ENCODE peak calls at places on chromosomes 6 and 20, in eight cellular contexts. Q, S, T, I, N, O, H and K are unnamed samples.

GRCh38 chr6:50124572-50124971 is 74.8 kb upstream of the DEFB112 start:
- DNase-seq in T (no peak), I (no peak), Q (no peak), O (no peak), S (no peak), N (no peak), H (no peak), K (no peak)

GRCh38 chr6:42471116-42471515 is 19.4 kb upstream of the TRERF1 start:
- DNase-seq in Q (no peak), S (no peak), T (no peak), H (no peak), I (no peak), N (no peak), O (no peak), K (no peak)

GRCh38 chr6:75932067-75932466 is 140.4 kb downstream of the IMPG1 start:
- DNase-seq in S (peak; percentile 16), Q (no peak), H (peak; percentile 28), I (peak; percentile 63), N (peak; percentile 9), O (no peak), T (no peak), K (no peak)

GRCh38 chr20:15113374-15113773 is 776.0 kb upstream of the FLRT3 start:
- DNase-seq in Q (no peak), O (no peak), H (no peak), T (no peak), I (no peak), S (no peak), N (no peak), K (no peak)

GRCh38 chr6:17219098-17219497 is 62.1 kb upstream of the RBM24 start:
- DNase-seq in Q (no peak), O (no peak), S (no peak), H (no peak), I (no peak), N (no peak), T (no peak), K (no peak)

GRCh38 chr20:36312724-36313441 is 6.7 kb downstream of the DLGAP4 start:
- DNase-seq in Q (no peak), S (no peak), O (no peak), H (no peak), I (no peak), N (no peak), T (no peak), K (no peak)

GRCh38 chr6:163999475-164000125 is 585.1 kb downstream of the QKI start:
- DNase-seq in H (peak; percentile 9), I (no peak), Q (no peak), O (no peak), S (peak; percentile 13), N (no peak), T (no peak), K (no peak)

GRCh38 chr6:8219352-8219943 is 117.1 kb upstream of the EEF1E1 start:
- DNase-seq in H (peak; percentile 77), Q (peak; percentile 61), I (peak; percentile 49), S (peak; percentile 64), N (peak; percentile 51), T (peak; percentile 78), O (no peak), K (peak; percentile 65)

GRCh38 chr6:130362128-130362527 is 3.7 kb upstream of the TMEM200A start:
- DNase-seq in S (peak; percentile 31), I (peak; percentile 16), T (no peak), Q (no peak), N (peak; percentile 13), H (peak; percentile 10), O (no peak), K (no peak)